ENCODE peak calls at places on chromosomes 11 and 22, in ten cellular contexts. V is spleen, U is K562, E is AG10803, Z is body of pancreas, F is fibroblast of villous mesenchyme, N is neural crest cell, T is fibroblast of the aortic adventitia, Y is omental fat pad, G is astrocyte of the spinal cord. Q is an unnamed sample.

GRCh38 chr22:24284747-24285203 is 14.1 kb downstream of the SPECC1L start:
- DNase-seq in V (no peak), U (peak), E (no peak), Z (no peak), F (no peak), N (no peak), T (peak), Y (no peak), G (no peak), Q (no peak)

GRCh38 chr22:24200616-24201212 is 19.4 kb downstream of the SUSD2 start:
- DNase-seq in V (no peak), U (no peak), E (peak), Z (no peak), F (peak), N (no peak), T (peak), Y (no peak), G (peak), Q (no peak)

GRCh38 chr11:12329169-12329568 is 48.2 kb upstream of the PARVA start:
- DNase-seq in V (no peak), U (no peak), E (no peak), Z (no peak), F (no peak), N (no peak), T (no peak), Y (no peak), G (no peak), Q (no peak)

GRCh38 chr11:121152764-121153163 is 51.7 kb downstream of the TECTA start:
- DNase-seq in V (no peak), U (peak), E (no peak), Z (no peak), F (no peak), N (no peak), T (no peak), Y (no peak), G (no peak), Q (no peak)

GRCh38 chr11:80700386-80700785 is 1259.6 kb upstream of the TENM4 start:
- DNase-seq in V (no peak), U (no peak), E (no peak), Z (no peak), F (peak), N (no peak), T (no peak), Y (no peak), G (no peak), Q (no peak)

GRCh38 chr22:49189871-49190270 is 637.8 kb downstream of the BRD1 start:
- DNase-seq in V (peak), U (no peak), E (no peak), Z (no peak), F (no peak), N (no peak), T (no peak), Y (no peak), G (no peak), Q (no peak)

GRCh38 chr11:11972148-11972547 is 36.3 kb downstream of the DKK3 start:
- DNase-seq in V (no peak), U (no peak), E (no peak), Z (no peak), F (no peak), N (peak), T (no peak), Y (no peak), G (no peak), Q (no peak)

GRCh38 chr11:561148-562003 is 606 bp downstream of the RASSF7 start:
- DNase-seq in V (no peak), U (peak), E (peak), Z (peak), F (no peak), N (no peak), T (no peak), Y (no peak), G (no peak), Q (no peak)

GRCh38 chr11:4881860-4882500 is at the start of gene OR51T1:
- DNase-seq in V (no peak), U (peak), E (peak), Z (no peak), F (peak), N (no peak), T (no peak), Y (no peak), G (peak), Q (no peak)

GRCh38 chr11:125638315-125638714 is 13.4 kb downstream of the CHEK1 start:
- DNase-seq in V (no peak), U (no peak), E (no peak), Z (no peak), F (no peak), N (no peak), T (no peak), Y (no peak), G (no peak), Q (no peak)

GRCh38 chr11:74134661-74135515 is 35.9 kb downstream of the C2CD3 start:
- DNase-seq in V (no peak), U (peak), E (no peak), Z (no peak), F (no peak), N (no peak), T (no peak), Y (no peak), G (peak), Q (no peak)

GRCh38 chr11:96052921-96053631 is 129.2 kb upstream of the MTMR2 start:
- DNase-seq in V (no peak), U (no peak), E (peak), Z (no peak), F (peak), N (no peak), T (peak), Y (no peak), G (peak), Q (no peak)

GRCh38 chr11:118615996-118616395 is 8.6 kb downstream of the PHLDB1 start:
- DNase-seq in V (peak), U (no peak), E (no peak), Z (no peak), F (no peak), N (no peak), T (no peak), Y (no peak), G (no peak), Q (no peak)

GRCh38 chr22:46023558-46023981 is 46.6 kb upstream of the WNT7B start:
- DNase-seq in V (peak), U (no peak), E (peak), Z (no peak), F (peak), N (no peak), T (no peak), Y (no peak), G (peak), Q (no peak)

GRCh38 chr11:85977751-85978160 is 91.1 kb downstream of the PICALM start:
- DNase-seq in V (no peak), U (no peak), E (peak), Z (no peak), F (peak), N (no peak), T (peak), Y (no peak), G (no peak), Q (no peak)

GRCh38 chr22:42949159-42949558 is 65.8 kb downstream of the PACSIN2 start:
- DNase-seq in V (no peak), U (no peak), E (peak), Z (no peak), F (peak), N (no peak), T (peak), Y (no peak), G (peak), Q (no peak)

GRCh38 chr11:57571631-57572030 is 4.2 kb upstream of the UBE2L6 start:
- DNase-seq in V (no peak), U (no peak), E (no peak), Z (no peak), F (no peak), N (no peak), T (no peak), Y (no peak), G (no peak), Q (no peak)

GRCh38 chr11:67382481-67383136 is 9.2 kb upstream of the RAD9A start:
- DNase-seq in V (peak), U (peak), E (peak), Z (peak), F (peak), N (peak), T (peak), Y (peak), G (peak), Q (no peak)

GRCh38 chr22:29528144-29528543 is 25.4 kb downstream of the THOC5 start:
- DNase-seq in V (peak), U (no peak), E (no peak), Z (no peak), F (no peak), N (no peak), T (no peak), Y (no peak), G (no peak), Q (no peak)

GRCh38 chr11:116641561-116642045 is 131.2 kb downstream of the BUD13 start:
- DNase-seq in V (no peak), U (peak), E (peak), Z (peak), F (peak), N (peak), T (peak), Y (no peak), G (peak), Q (no peak)

GRCh38 chr11:84660257-84660656 is 966.9 kb downstream of the DLG2 start:
- DNase-seq in V (no peak), U (no peak), E (no peak), Z (no peak), F (no peak), N (no peak), T (no peak), Y (no peak), G (no peak), Q (no peak)

GRCh38 chr22:35191412-35191811 is 65.9 kb upstream of the HMGXB4 start:
- DNase-seq in V (no peak), U (no peak), E (peak), Z (peak), F (peak), N (no peak), T (no peak), Y (no peak), G (peak), Q (no peak)

GRCh38 chr11:111730871-111731591 is 35.2 kb downstream of the PPP2R1B start:
- DNase-seq in V (peak), U (no peak), E (peak), Z (peak), F (no peak), N (no peak), T (peak), Y (no peak), G (peak), Q (no peak)

GRCh38 chr11:16606784-16607674 is 131.4 kb upstream of the C11orf58 start:
- DNase-seq in V (peak), U (peak), E (no peak), Z (peak), F (peak), N (peak), T (no peak), Y (no peak), G (peak), Q (no peak)

GRCh38 chr11:124793466-124794278 is 6.5 kb downstream of the MSANTD2 start:
- DNase-seq in V (no peak), U (peak), E (peak), Z (peak), F (peak), N (no peak), T (peak), Y (no peak), G (peak), Q (no peak)

GRCh38 chr11:875769-876301 is 33.2 kb downstream of the TSPAN4 start:
- DNase-seq in V (no peak), U (peak), E (no peak), Z (no peak), F (no peak), N (no peak), T (no peak), Y (no peak), G (no peak), Q (no peak)

GRCh38 chr11:115256326-115257197 is 247.7 kb downstream of the CADM1 start:
- DNase-seq in V (peak), U (no peak), E (no peak), Z (no peak), F (no peak), N (no peak), T (no peak), Y (no peak), G (no peak), Q (no peak)

GRCh38 chr11:68257477-68258362 is 14.1 kb downstream of the C11orf24 start:
- DNase-seq in V (peak), U (peak), E (peak), Z (peak), F (peak), N (peak), T (peak), Y (peak), G (peak), Q (peak)

GRCh38 chr22:38881464-38881871 is 9.5 kb upstream of the CBX6 start:
- DNase-seq in V (no peak), U (no peak), E (peak), Z (peak), F (peak), N (no peak), T (peak), Y (no peak), G (peak), Q (peak)

GRCh38 chr11:111541209-111542061 is 915 bp downstream of the LAYN start:
- DNase-seq in V (peak), U (no peak), E (peak), Z (peak), F (peak), N (no peak), T (peak), Y (no peak), G (peak), Q (peak)

GRCh38 chr11:78199015-78199652 is 10.4 kb downstream of the USP35 start:
- DNase-seq in V (peak), U (no peak), E (no peak), Z (no peak), F (no peak), N (no peak), T (no peak), Y (no peak), G (no peak), Q (no peak)

GRCh38 chr11:819943-820649 is 1.4 kb downstream of the PNPLA2 start:
- DNase-seq in V (peak), U (peak), E (peak), Z (peak), F (peak), N (no peak), T (peak), Y (peak), G (peak), Q (no peak)

GRCh38 chr11:69232821-69233760 is 60.9 kb upstream of the MYEOV start:
- DNase-seq in V (no peak), U (no peak), E (no peak), Z (peak), F (no peak), N (no peak), T (no peak), Y (no peak), G (no peak), Q (no peak)

GRCh38 chr22:26431151-26431995 is 2.3 kb downstream of the ASPHD2 start:
- DNase-seq in V (no peak), U (no peak), E (no peak), Z (no peak), F (peak), N (no peak), T (no peak), Y (no peak), G (no peak), Q (no peak)

DNA sequence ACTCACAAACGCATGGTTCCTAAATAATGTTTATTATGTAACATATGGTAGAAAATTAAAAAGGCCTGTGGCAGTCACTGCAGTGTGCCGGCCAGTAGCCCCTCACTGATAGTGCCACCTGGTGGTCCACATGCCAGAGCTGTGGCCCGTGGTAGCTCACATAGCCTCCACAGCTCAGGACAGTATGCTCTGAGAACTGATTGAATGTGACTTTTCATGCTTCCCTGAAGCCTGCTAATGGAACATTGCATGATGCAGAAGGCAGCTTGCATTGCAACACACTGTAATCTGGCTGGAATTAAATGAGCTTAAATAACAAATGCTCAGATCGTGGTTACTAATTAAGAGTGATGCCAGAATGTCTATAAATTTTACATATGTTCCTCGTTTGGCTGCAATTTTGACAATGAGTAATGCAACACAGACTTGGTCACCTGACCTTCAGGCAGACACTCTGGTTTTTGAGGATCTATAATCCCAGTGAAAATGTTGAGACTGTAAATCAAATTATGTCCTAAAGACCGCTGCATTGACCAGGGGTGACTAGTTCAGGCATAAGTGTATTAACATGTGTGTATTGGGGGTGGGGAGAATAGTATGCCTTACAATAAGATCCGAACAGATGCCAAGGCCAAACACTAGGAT is 566.4 kb downstream of the METTL15 start:
- DNase-seq in V (no peak), U (peak), E (peak), Z (no peak), F (peak), N (peak), T (peak), Y (no peak), G (peak), Q (peak)
- TF ChIP-seq CTCF in V (no peak), U (no peak), E (peak), Z (no peak), F (peak), N (peak), T (peak), Y (no peak), G (peak), Q (peak)

GRCh38 chr22:47841166-47841565 is 1078.7 kb downstream of the TBC1D22A start:
- DNase-seq in V (no peak), U (no peak), E (no peak), Z (no peak), F (no peak), N (no peak), T (no peak), Y (no peak), G (no peak), Q (no peak)

GRCh38 chr22:47839586-47840245 is 1077.3 kb downstream of the TBC1D22A start:
- DNase-seq in V (no peak), U (no peak), E (peak), Z (no peak), F (peak), N (no peak), T (no peak), Y (no peak), G (no peak), Q (no peak)

GRCh38 chr22:47837703-47838102 is 1075.3 kb downstream of the TBC1D22A start:
- DNase-seq in V (no peak), U (peak), E (peak), Z (peak), F (peak), N (no peak), T (peak), Y (no peak), G (no peak), Q (no peak)

GRCh38 chr22:47846206-47846605 is 1083.8 kb downstream of the TBC1D22A start:
- DNase-seq in V (no peak), U (no peak), E (no peak), Z (no peak), F (no peak), N (no peak), T (no peak), Y (no peak), G (no peak), Q (no peak)

DNA sequence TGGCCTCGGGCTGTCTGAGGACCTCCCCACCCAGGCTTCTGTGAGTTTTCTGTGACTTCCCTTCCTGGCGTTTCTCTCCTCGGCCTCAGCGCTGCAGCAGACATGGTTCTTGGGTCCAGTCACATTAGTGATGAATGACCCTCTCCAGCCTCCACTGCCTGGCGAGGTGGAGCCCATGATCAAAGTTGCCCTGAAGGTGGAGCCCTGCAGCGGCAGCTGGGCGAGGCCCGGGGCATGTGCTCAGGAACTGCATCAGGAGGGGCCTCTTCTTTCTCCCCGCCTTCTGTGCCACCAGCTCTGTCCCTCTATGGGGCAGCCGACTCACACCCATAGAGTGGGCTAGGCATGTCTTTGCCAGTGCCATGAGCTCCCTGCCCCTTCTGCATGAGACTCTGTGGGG is 1079.7 kb downstream of the TBC1D22A start:
- DNase-seq in V (no peak), U (no peak), E (no peak), Z (no peak), F (no peak), N (no peak), T (no peak), Y (no peak), G (no peak), Q (no peak)
- TF ChIP-seq CTCF in V (no peak), U (no peak), E (no peak), Z (no peak), F (no peak), N (no peak), T (no peak), Y (no peak), G (no peak), Q (no peak)

DNA sequence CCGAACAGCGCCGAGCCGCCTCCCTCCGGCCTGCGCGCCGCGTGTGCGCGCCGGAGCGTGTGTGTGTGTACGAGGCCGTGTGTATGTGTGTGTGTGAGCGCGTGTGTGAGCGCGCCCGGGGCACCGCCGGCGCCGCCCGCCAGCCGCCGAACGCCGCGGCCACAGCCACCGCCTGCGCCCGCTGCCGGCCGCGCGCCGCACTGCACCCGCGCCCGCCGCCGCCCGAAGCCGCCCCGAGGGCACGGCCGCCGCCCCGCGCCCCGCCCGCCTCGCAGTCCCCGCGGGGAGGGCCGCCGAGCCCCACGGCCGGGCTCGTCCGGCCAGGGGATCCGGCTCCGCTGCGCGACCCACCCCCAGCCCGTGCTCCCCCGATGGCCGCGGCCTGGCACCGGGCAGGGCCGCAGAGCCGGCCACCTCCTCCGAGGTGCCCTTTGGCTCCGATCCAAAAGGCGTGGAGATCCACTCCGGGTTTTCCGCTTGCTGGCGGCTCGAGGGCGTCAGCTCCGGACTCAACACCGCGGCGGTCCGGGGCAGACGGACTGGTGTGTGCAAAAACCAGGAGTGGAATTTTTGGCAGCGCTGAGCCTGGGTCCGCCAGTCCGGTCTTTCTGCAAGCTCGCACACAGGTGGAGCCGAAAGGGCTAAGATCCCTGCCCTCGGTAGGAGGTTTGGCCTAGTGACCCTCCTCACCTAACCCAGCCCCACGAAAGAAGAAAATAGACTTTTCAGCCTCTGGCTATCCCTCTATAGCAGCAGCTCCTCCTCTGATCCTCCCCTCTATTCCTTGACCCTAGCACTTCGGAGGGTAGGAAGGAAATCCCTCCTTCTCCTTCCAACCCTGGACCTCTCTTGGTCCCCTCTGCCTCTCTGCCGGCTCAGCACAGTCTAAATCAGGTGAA is at the start of gene SYT7:
- DNase-seq in V (peak), U (peak), E (peak), Z (peak), F (peak), N (peak), T (peak), Y (peak), G (peak), Q (peak)
- TF ChIP-seq CTCF in V (peak), U (no peak), E (no peak), Z (peak), F (peak), N (peak), T (peak), Y (no peak), G (peak), Q (no peak)

DNA sequence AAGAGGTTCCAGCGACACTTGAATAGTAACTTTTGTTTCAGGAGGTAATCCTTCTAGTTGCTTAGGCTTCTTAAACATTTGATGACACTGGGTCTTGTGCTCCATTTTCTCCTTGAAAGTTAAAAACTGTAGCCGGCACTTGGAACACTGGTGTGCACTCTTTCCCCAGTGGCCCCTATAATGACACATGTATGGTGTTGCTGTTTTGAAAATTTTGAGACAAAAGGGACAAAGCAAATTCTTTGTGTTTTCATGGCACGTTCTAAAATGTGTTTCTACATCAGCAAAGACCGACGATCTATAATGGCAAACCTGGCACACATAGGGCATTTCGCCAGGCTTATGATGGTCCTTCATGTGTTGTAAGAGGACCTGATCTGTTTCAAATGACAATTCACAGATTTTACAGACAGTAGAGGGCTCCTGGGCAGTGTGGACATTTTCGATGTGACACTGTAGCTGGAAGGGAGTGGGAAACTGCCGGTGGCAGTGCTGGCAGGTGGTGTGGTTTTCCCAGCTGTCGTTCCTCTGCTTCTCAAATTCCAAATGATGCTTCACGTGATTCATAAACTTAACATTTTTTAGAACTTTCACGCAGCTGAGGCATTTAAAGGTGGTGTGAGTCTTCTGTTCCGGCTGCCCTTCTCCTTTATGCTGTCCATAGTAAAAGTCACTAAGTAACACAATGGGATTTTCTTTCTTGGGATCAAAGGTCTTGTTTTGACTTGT is 20.5 kb downstream of the ZNF280B start:
- DNase-seq in V (no peak), U (no peak), E (no peak), Z (no peak), F (no peak), N (no peak), T (no peak), Y (no peak), G (no peak), Q (no peak)
- TF ChIP-seq CTCF in V (no peak), U (no peak), E (no peak), Z (no peak), F (no peak), N (no peak), T (no peak), Y (no peak), G (no peak), Q (no peak)